ENCODE peak calls at places on chromosomes 1 and 21, in ten cellular contexts. L, Y, A, U, V, P, X, B, S and G are unnamed samples.

GRCh38 chr1:84264961-84265360 is 36.5 kb upstream of the SAMD13 start:
- DNase-seq in L (no peak), Y (no peak), A (peak; percentile 51), U (no peak), V (no peak), P (no peak), X (no peak), B (no peak), S (no peak), G (no peak)

GRCh38 chr1:52571783-52572182 is 18.9 kb upstream of the TUT4 start:
- DNase-seq in L (no peak), Y (no peak), A (no peak), U (no peak), V (no peak), P (no peak), X (no peak), B (no peak), S (peak; percentile 22), G (no peak)

GRCh38 chr1:2643414-2644077 is 10.7 kb upstream of the MMEL1 start:
- DNase-seq in L (no peak), Y (no peak), A (no peak), U (no peak), V (no peak), P (no peak), X (peak; percentile 62), B (no peak), S (no peak), G (no peak)

GRCh38 chr1:106465666-106466065 is 590.8 kb upstream of the PRMT6 start:
- DNase-seq in L (no peak), Y (no peak), A (peak; percentile 2), U (no peak), V (no peak), P (no peak), X (no peak), B (no peak), S (peak; percentile 36), G (no peak)

GRCh38 chr1:5119496-5120234 is 465.3 kb downstream of the AJAP1 start:
- DNase-seq in L (no peak), Y (no peak), A (no peak), U (no peak), V (no peak), P (no peak), X (no peak), B (no peak), S (peak; percentile 8), G (no peak)

GRCh38 chr1:34904236-34905097 is 25.0 kb downstream of the DLGAP3 start:
- DNase-seq in L (no peak), Y (no peak), A (no peak), U (no peak), V (no peak), P (no peak), X (no peak), B (no peak), S (no peak), G (no peak)

GRCh38 chr1:234618726-234619049 is 8.7 kb upstream of the IRF2BP2 start:
- DNase-seq in L (no peak), Y (no peak), A (peak; percentile 77), U (no peak), V (no peak), P (no peak), X (no peak), B (no peak), S (no peak), G (no peak)

GRCh38 chr1:184241446-184241845 is 145.4 kb upstream of the C1orf21 start:
- DNase-seq in L (no peak), Y (no peak), A (no peak), U (no peak), V (no peak), P (no peak), X (no peak), B (no peak), S (no peak), G (no peak)

GRCh38 chr1:12581179-12581578 is 36.8 kb downstream of the DHRS3 start:
- DNase-seq in L (no peak), Y (no peak), A (no peak), U (no peak), V (no peak), P (no peak), X (no peak), B (no peak), S (no peak), G (no peak)

GRCh38 chr1:42484382-42484781 is 21.3 kb downstream of the CCDC30 start:
- DNase-seq in L (no peak), Y (no peak), A (peak; percentile 94), U (no peak), V (no peak), P (no peak), X (no peak), B (no peak), S (peak; percentile 37), G (no peak)

GRCh38 chr21:40254540-40255455 is 387.6 kb downstream of the PCP4 start:
- DNase-seq in L (no peak), Y (no peak), A (no peak), U (no peak), V (no peak), P (no peak), X (no peak), B (no peak), S (no peak), G (no peak)

GRCh38 chr21:44337941-44338895 is 972 bp downstream of the CFAP410 start:
- DNase-seq in L (peak; percentile 42), Y (peak; percentile 50), A (peak; percentile 74), U (peak; percentile 17), V (peak; percentile 66), P (peak; percentile 61), X (peak; percentile 80), B (peak; percentile 64), S (peak; percentile 66), G (no peak)

GRCh38 chr1:43586136-43586726 is 55.5 kb downstream of the PTPRF start:
- DNase-seq in L (no peak), Y (no peak), A (no peak), U (no peak), V (no peak), P (no peak), X (no peak), B (no peak), S (no peak), G (no peak)

GRCh38 chr1:85368073-85368778 is 91.8 kb upstream of the BCL10 start:
- DNase-seq in L (no peak), Y (no peak), A (no peak), U (no peak), V (no peak), P (no peak), X (no peak), B (no peak), S (no peak), G (no peak)

GRCh38 chr1:85372683-85373446 is 92.1 kb downstream of the DDAH1 start:
- DNase-seq in L (no peak), Y (no peak), A (peak; percentile 66), U (no peak), V (no peak), P (no peak), X (no peak), B (no peak), S (no peak), G (no peak)

GRCh38 chr1:85374160-85374559 is 90.8 kb downstream of the DDAH1 start:
- DNase-seq in L (no peak), Y (no peak), A (peak; percentile 94), U (peak; percentile 93), V (no peak), P (no peak), X (no peak), B (no peak), S (peak; percentile 92), G (no peak)

GRCh38 chr1:85375422-85375934 is 89.5 kb downstream of the DDAH1 start:
- DNase-seq in L (no peak), Y (no peak), A (no peak), U (no peak), V (no peak), P (no peak), X (no peak), B (no peak), S (no peak), G (no peak)

GRCh38 chr1:85371021-85371420 is 93.9 kb downstream of the DDAH1 start:
- DNase-seq in L (no peak), Y (no peak), A (no peak), U (no peak), V (no peak), P (no peak), X (no peak), B (no peak), S (peak; percentile 33), G (no peak)
- H3K36me3 ChIP-seq in L (no peaks in the 10 kb centered on the region), Y (no peaks in the 10 kb centered on the region), A (peaks cover 4% of the 10 kb centered on the region), U (no peaks in the 10 kb centered on the region), V (no peaks in the 10 kb centered on the region), P (no peaks in the 10 kb centered on the region), X (no peaks in the 10 kb centered on the region), B (no peaks in the 10 kb centered on the region), S (no peaks in the 10 kb centered on the region), G (no peaks in the 10 kb centered on the region)

GRCh38 chr1:164813781-164814180 is 254.8 kb downstream of the PBX1 start:
- DNase-seq in L (no peak), Y (no peak), A (no peak), U (no peak), V (no peak), P (no peak), X (no peak), B (no peak), S (no peak), G (no peak)
- H3K36me3 ChIP-seq in L (no peaks in the 10 kb centered on the region), Y (no peaks in the 10 kb centered on the region), A (peaks cover 26% of the 10 kb centered on the region), U (no peaks in the 10 kb centered on the region), V (peaks cover 13% of the 10 kb centered on the region), P (peaks cover 47% of the 10 kb centered on the region), X (peaks cover 10% of the 10 kb centered on the region), B (peaks cover 43% of the 10 kb centered on the region), S (no peaks in the 10 kb centered on the region), G (no peaks in the 10 kb centered on the region)

GRCh38 chr21:38524168-38525153 is 26.2 kb upstream of the ERG start:
- DNase-seq in L (no peak), Y (no peak), A (no peak), U (no peak), V (no peak), P (no peak), X (no peak), B (no peak), S (no peak), G (no peak)
- H3K36me3 ChIP-seq in L (no peaks in the 10 kb centered on the region), Y (no peaks in the 10 kb centered on the region), A (no peaks in the 10 kb centered on the region), U (no peaks in the 10 kb centered on the region), V (no peaks in the 10 kb centered on the region), P (no peaks in the 10 kb centered on the region), X (no peaks in the 10 kb centered on the region), B (no peaks in the 10 kb centered on the region), S (no peaks in the 10 kb centered on the region), G (no peaks in the 10 kb centered on the region)

GRCh38 chr1:8417625-8418024 is 99.7 kb downstream of the SLC45A1 start:
- DNase-seq in L (no peak), Y (no peak), A (no peak), U (no peak), V (no peak), P (no peak), X (no peak), B (no peak), S (no peak), G (no peak)

GRCh38 chr1:8419861-8420260 is 101.9 kb downstream of the SLC45A1 start:
- DNase-seq in L (no peak), Y (no peak), A (no peak), U (no peak), V (no peak), P (no peak), X (no peak), B (no peak), S (no peak), G (no peak)

GRCh38 chr1:8420318-8420717 is 102.4 kb downstream of the SLC45A1 start:
- DNase-seq in L (no peak), Y (no peak), A (no peak), U (no peak), V (no peak), P (no peak), X (no peak), B (no peak), S (no peak), G (no peak)

GRCh38 chr1:8418301-8418700 is 100.4 kb downstream of the SLC45A1 start:
- DNase-seq in L (no peak), Y (no peak), A (no peak), U (no peak), V (no peak), P (no peak), X (no peak), B (no peak), S (no peak), G (no peak)

GRCh38 chr1:8419172-8419571 is 101.3 kb downstream of the SLC45A1 start:
- DNase-seq in L (no peak), Y (no peak), A (peak; percentile 44), U (no peak), V (no peak), P (no peak), X (no peak), B (no peak), S (no peak), G (no peak)
- H3K36me3 ChIP-seq in L (peaks cover 11% of the 10 kb centered on the region), Y (peaks cover 10% of the 10 kb centered on the region), A (peaks cover 15% of the 10 kb centered on the region), U (peaks cover 25% of the 10 kb centered on the region), V (peaks cover 32% of the 10 kb centered on the region), P (peaks cover 32% of the 10 kb centered on the region), X (peaks cover 27% of the 10 kb centered on the region), B (peaks cover 60% of the 10 kb centered on the region), S (peaks cover 38% of the 10 kb centered on the region), G (no peaks in the 10 kb centered on the region)